ENCODE peak calls at places on chromosomes 1 and 21, in four cellular contexts. L is activated T-helper 2 cell treated with anti-CD3 and anti-CD28 coated beads, Interferon-gamma antibody, Interleukin-2, Interleukin-4, amounts not matched to agents 10 μg/mL and 5 μg/mL and 100 μg/mL, durations not matched to agents 14 hours and 24 hours and 36 hours; Q is activated T-cell treated with anti-CD3 and anti-CD28 coated beads, Interleukin-2, amount 50 U/mL, for 4 hours; Z is GM04504. E is an unnamed sample.

GRCh38 chr1:169712309-169712631 is 850 bp upstream of the SELL start:
- DNase-seq in L (no peak), Q (no peak), Z (no peak), E (no peak)

GRCh38 chr1:29498126-29499100 is 262.1 kb downstream of the PTPRU start:
- DNase-seq in L (no peak), Q (no peak), Z (no peak), E (no peak)

GRCh38 chr1:50333595-50333974 is 89.7 kb downstream of the DMRTA2 start:
- DNase-seq in L (peak; percentile 28), Q (peak; percentile 29), Z (no peak), E (peak; percentile 79)

GRCh38 chr1:28364888-28365287 is 4.7 kb upstream of the PHACTR4 start:
- DNase-seq in L (no peak), Q (no peak), Z (no peak), E (no peak)

GRCh38 chr21:35254006-35254751 is 205.1 kb upstream of the RUNX1 start:
- DNase-seq in L (no peak), Q (no peak), Z (peak; percentile 75), E (no peak)

GRCh38 chr1:228181635-228182034 is 16.0 kb downstream of the IBA57 start:
- DNase-seq in L (no peak), Q (no peak), Z (no peak), E (no peak)

GRCh38 chr1:244347942-244348341 is 103.8 kb downstream of the ADSS2 start:
- DNase-seq in L (no peak), Q (no peak), Z (peak; percentile 55), E (no peak)

GRCh38 chr1:32886012-32886827 is at the start of gene HPCA:
- DNase-seq in L (peak; percentile 51), Q (no peak), Z (peak; percentile 28), E (peak; percentile 46)

GRCh38 chr1:35637401-35637809 is 3.9 kb downstream of the PSMB2 start:
- DNase-seq in L (no peak), Q (no peak), Z (peak; percentile 14), E (peak; percentile 40)

GRCh38 chr1:5895446-5896406 is 96.5 kb downstream of the NPHP4 start:
- DNase-seq in L (no peak), Q (no peak), Z (no peak), E (no peak)

GRCh38 chr1:13701274-13701650 is 1.3 kb downstream of the PRDM2 start:
- DNase-seq in L (no peak), Q (no peak), Z (no peak), E (peak; percentile 59)

GRCh38 chr1:44089371-44090070 is 29.1 kb upstream of the KLF17 start:
- DNase-seq in L (no peak), Q (no peak), Z (no peak), E (no peak)

GRCh38 chr1:44832068-44832700 is 10.9 kb downstream of the PTCH2 start:
- DNase-seq in L (no peak), Q (no peak), Z (no peak), E (no peak)

GRCh38 chr1:198079432-198079951 is 77.3 kb upstream of the NEK7 start:
- DNase-seq in L (no peak), Q (no peak), Z (no peak), E (no peak)

GRCh38 chr21:16821588-16821987 is 691.3 kb upstream of the CXADR start:
- DNase-seq in L (no peak), Q (no peak), Z (no peak), E (no peak)

GRCh38 chr1:59178339-59178744 is 118.6 kb upstream of the FGGY start:
- DNase-seq in L (no peak), Q (no peak), Z (no peak), E (no peak)

GRCh38 chr1:13616234-13616633 is 32.6 kb downstream of the PDPN start:
- DNase-seq in L (no peak), Q (no peak), Z (no peak), E (no peak)